ENCODE peak calls at places on chromosomes 7 and 10, in eight cellular contexts. R is heart left ventricle; F is CD4-positive, alpha-beta T cell; E is mucosa of gallbladder; N is occipital lobe; J is pulmonary artery endothelial cell; G is LoVo; V is cardiac muscle cell. U is an unnamed sample.
A peak's percentile ranks its signal among the peaks of the same experiment; 100 is the strongest.

GRCh38 chr10:92419740-92420553 is 129.0 kb downstream of the MARCHF5 start:
- DNase-seq in R (peak; percentile 73), F (no peak), E (peak; percentile 22), N (no peak), J (no peak), G (no peak), V (peak; percentile 63), U (no peak)

GRCh38 chr10:132536241-132536963 is 1.2 kb upstream of the INPP5A start:
- DNase-seq in R (peak; percentile 77), F (no peak), E (no peak), N (no peak), J (no peak), G (peak; percentile 49), V (no peak), U (no peak)

GRCh38 chr10:29598861-29599311 is 35.9 kb downstream of the SVIL start:
- DNase-seq in R (no peak), F (no peak), E (peak; percentile 37), N (no peak), J (no peak), G (no peak), V (peak; percentile 73), U (peak; percentile 12)

GRCh38 chr7:95209778-95210177 is 114.6 kb downstream of the PON1 start:
- DNase-seq in R (no peak), F (no peak), E (no peak), N (no peak), J (no peak), G (no peak), V (no peak), U (peak; percentile 43)

GRCh38 chr7:425794-426188 is 93.9 kb downstream of the PDGFA start:
- DNase-seq in R (peak; percentile 54), F (no peak), E (no peak), N (no peak), J (no peak), G (no peak), V (no peak), U (no peak)

GRCh38 chr10:119474606-119475005 is 67.9 kb downstream of the RGS10 start:
- DNase-seq in R (no peak), F (no peak), E (no peak), N (no peak), J (no peak), G (no peak), V (no peak), U (no peak)

GRCh38 chr10:4344544-4344994 is 481.4 kb upstream of the AKR1E2 start:
- DNase-seq in R (peak; percentile 65), F (no peak), E (peak; percentile 40), N (peak; percentile 64), J (no peak), G (peak; percentile 90), V (peak; percentile 99), U (peak; percentile 95)

GRCh38 chr7:159065852-159066480 is 78.7 kb downstream of the VIPR2 start:
- DNase-seq in R (no peak), F (no peak), E (no peak), N (no peak), J (no peak), G (no peak), V (no peak), U (no peak)

GRCh38 chr10:113213041-113213440 is 263.0 kb downstream of the TCF7L2 start:
- DNase-seq in R (no peak), F (no peak), E (no peak), N (no peak), J (no peak), G (no peak), V (no peak), U (no peak)

GRCh38 chr10:112970036-112970435 is 20.0 kb downstream of the TCF7L2 start:
- DNase-seq in R (no peak), F (no peak), E (no peak), N (no peak), J (no peak), G (no peak), V (no peak), U (no peak)

GRCh38 chr7:35728412-35729060 is 33.6 kb upstream of the HERPUD2 start:
- DNase-seq in R (no peak), F (no peak), E (no peak), N (no peak), J (no peak), G (no peak), V (peak; percentile 42), U (no peak)

GRCh38 chr10:13536674-13537366 is 8.0 kb upstream of the BEND7 start:
- DNase-seq in R (peak; percentile 76), F (no peak), E (peak; percentile 28), N (no peak), J (no peak), G (peak; percentile 16), V (peak; percentile 57), U (peak; percentile 5)

GRCh38 chr10:4845766-4846165 is 19.8 kb downstream of the AKR1E2 start:
- DNase-seq in R (no peak), F (no peak), E (no peak), N (no peak), J (no peak), G (no peak), V (no peak), U (no peak)

GRCh38 chr7:117248810-117249209 is 74.0 kb downstream of the WNT2 start:
- DNase-seq in R (no peak), F (no peak), E (no peak), N (no peak), J (no peak), G (no peak), V (peak; percentile 4), U (no peak)

GRCh38 chr10:93751074-93751572 is 6.6 kb upstream of the LGI1 start:
- DNase-seq in R (no peak), F (no peak), E (no peak), N (no peak), J (no peak), G (no peak), V (no peak), U (no peak)

GRCh38 chr7:152897401-152897800 is 137.8 kb downstream of the ACTR3B start:
- DNase-seq in R (no peak), F (no peak), E (no peak), N (no peak), J (no peak), G (no peak), V (no peak), U (no peak)

GRCh38 chr7:108815815-108816214 is 246.1 kb downstream of the DNAJB9 start:
- DNase-seq in R (no peak), F (no peak), E (no peak), N (no peak), J (no peak), G (no peak), V (no peak), U (peak; percentile 3)

GRCh38 chr7:155676052-155676451 is 31.6 kb downstream of the RBM33 start:
- DNase-seq in R (no peak), F (no peak), E (no peak), N (no peak), J (no peak), G (no peak), V (no peak), U (no peak)

GRCh38 chr7:116236020-116236630 is 25.8 kb downstream of the TES start:
- DNase-seq in R (no peak), F (peak; percentile 29), E (peak; percentile 56), N (no peak), J (no peak), G (peak; percentile 52), V (peak; percentile 72), U (no peak)

GRCh38 chr7:5466551-5466950 is 42.9 kb upstream of the TNRC18 start:
- DNase-seq in R (no peak), F (no peak), E (no peak), N (no peak), J (no peak), G (no peak), V (no peak), U (no peak)

GRCh38 chr10:69506834-69507643 is 55.8 kb downstream of the TSPAN15 start:
- DNase-seq in R (no peak), F (no peak), E (no peak), N (no peak), J (no peak), G (no peak), V (no peak), U (no peak)

GRCh38 chr7:44193011-44193802 is 4.0 kb upstream of the GCK start:
- DNase-seq in R (no peak), F (no peak), E (no peak), N (no peak), J (no peak), G (no peak), V (no peak), U (no peak)

GRCh38 chr10:95478935-95479334 is 82.2 kb downstream of the SORBS1 start:
- DNase-seq in R (no peak), F (no peak), E (no peak), N (no peak), J (no peak), G (no peak), V (peak; percentile 19), U (no peak)

GRCh38 chr10:59271160-59271559 is 91.2 kb downstream of the FAM13C start:
- DNase-seq in R (no peak), F (no peak), E (no peak), N (no peak), J (no peak), G (no peak), V (no peak), U (no peak)

GRCh38 chr10:17655567-17656146 is 11.7 kb downstream of the STAM start:
- DNase-seq in R (no peak), F (no peak), E (no peak), N (no peak), J (no peak), G (peak; percentile 61), V (no peak), U (no peak)